ENCODE peak calls at places on chromosomes 1 and 21, in eight cellular contexts. C, D, I, X, N, V, Z and U are unnamed samples.

GRCh38 chr1:219340796-219341195 is 167.1 kb downstream of the LYPLAL1 start:
- DNase-seq in C (no peak), D (peak), I (no peak), X (no peak), N (no peak), V (no peak), Z (no peak), U (no peak)

GRCh38 chr1:244304156-244304555 is 147.6 kb downstream of the ADSS2 start:
- DNase-seq in C (no peak), D (no peak), I (no peak), X (peak), N (no peak), V (no peak), Z (no peak), U (peak)

GRCh38 chr1:23343246-23344110 is 606 bp downstream of the HNRNPR start:
- DNase-seq in C (peak), D (peak), I (no peak), X (peak), N (peak), V (no peak), Z (no peak), U (peak)

GRCh38 chr1:198465201-198466144 is 75.0 kb downstream of the ATP6V1G3 start:
- DNase-seq in C (peak), D (peak), I (no peak), X (no peak), N (no peak), V (peak), Z (peak), U (peak)

GRCh38 chr1:150273310-150273709 is 720 bp downstream of the C1orf54 start:
- DNase-seq in C (no peak), D (no peak), I (no peak), X (no peak), N (no peak), V (no peak), Z (no peak), U (no peak)

GRCh38 chr1:159880435-159880834 is 18.0 kb upstream of the VSIG8 start:
- DNase-seq in C (peak), D (no peak), I (no peak), X (no peak), N (no peak), V (no peak), Z (no peak), U (no peak)

GRCh38 chr1:51420867-51421627 is 90.7 kb upstream of the TTC39A start:
- DNase-seq in C (no peak), D (no peak), I (no peak), X (no peak), N (no peak), V (no peak), Z (no peak), U (no peak)

GRCh38 chr1:117735045-117735992 is 129.5 kb downstream of the TENT5C start:
- DNase-seq in C (peak), D (peak), I (no peak), X (peak), N (peak), V (no peak), Z (no peak), U (peak)

GRCh38 chr1:64471724-64472276 is 1.9 kb downstream of the CACHD1 start:
- DNase-seq in C (no peak), D (no peak), I (no peak), X (no peak), N (no peak), V (no peak), Z (no peak), U (peak)

GRCh38 chr1:226634156-226634588 is 85.6 kb downstream of the STUM start:
- DNase-seq in C (peak), D (peak), I (peak), X (peak), N (peak), V (peak), Z (no peak), U (peak)

DNA sequence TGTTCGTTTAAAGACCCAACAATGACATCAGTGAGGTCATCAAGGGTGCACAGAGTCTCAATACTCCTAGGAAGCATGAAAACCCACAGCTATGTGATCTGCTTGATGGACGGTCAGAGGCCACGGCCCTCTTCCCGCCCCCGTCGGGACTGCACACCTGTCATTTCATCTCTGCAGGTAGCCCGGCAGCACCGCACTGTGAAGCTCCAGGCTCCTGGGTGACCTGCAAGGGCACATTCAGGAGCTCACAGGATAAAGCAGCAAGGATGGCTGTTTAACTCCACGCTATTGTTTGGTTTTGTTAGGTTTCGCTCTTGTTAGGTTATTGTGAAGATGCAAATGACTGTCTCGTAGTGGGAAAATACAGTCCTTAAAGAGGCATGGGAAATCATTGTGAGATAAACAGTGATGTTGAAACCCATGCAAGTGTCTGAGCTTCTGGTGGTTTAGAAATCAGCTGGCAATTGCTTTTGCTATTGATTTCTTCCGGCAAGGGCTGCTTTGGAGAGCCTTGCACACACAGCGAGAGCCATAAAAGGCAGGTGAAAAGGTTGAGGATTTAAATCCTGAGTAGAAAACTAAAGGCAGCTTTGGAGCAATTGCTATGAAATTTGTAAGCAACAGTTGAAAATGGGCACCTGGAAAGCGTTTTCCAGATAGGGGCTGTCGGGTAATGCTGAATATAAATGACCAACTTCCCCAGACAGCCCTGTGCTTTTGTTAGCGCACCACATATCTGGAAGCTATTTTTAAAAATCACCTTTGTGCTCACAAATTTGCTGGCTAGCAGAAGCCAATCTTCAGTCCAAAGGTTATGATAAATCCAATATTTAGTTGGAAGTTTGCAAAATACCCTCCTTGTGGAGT is 124.6 kb upstream of the AJAP1 start:
- DNase-seq in C (no peak), D (no peak), I (no peak), X (no peak), N (no peak), V (no peak), Z (no peak), U (no peak)
- TF ChIP-seq CTCF in C (no peak), D (no peak), I (no peak), X (no peak), N (no peak), V (no peak), Z (no peak), U (no peak)

GRCh38 chr21:35987475-35987874 is 72.9 kb downstream of the SETD4 start:
- DNase-seq in C (no peak), D (no peak), I (no peak), X (no peak), N (no peak), V (no peak), Z (no peak), U (no peak)

GRCh38 chr21:35981514-35982070 is 78.7 kb downstream of the SETD4 start:
- DNase-seq in C (no peak), D (no peak), I (no peak), X (no peak), N (no peak), V (no peak), Z (no peak), U (no peak)

GRCh38 chr21:35988396-35989140 is 71.8 kb downstream of the SETD4 start:
- DNase-seq in C (no peak), D (no peak), I (no peak), X (no peak), N (no peak), V (no peak), Z (no peak), U (no peak)

GRCh38 chr21:35982717-35983116 is 77.6 kb downstream of the SETD4 start:
- DNase-seq in C (no peak), D (no peak), I (no peak), X (no peak), N (no peak), V (no peak), Z (no peak), U (no peak)

GRCh38 chr21:35984654-35985366 is 75.5 kb downstream of the SETD4 start:
- DNase-seq in C (no peak), D (no peak), I (no peak), X (peak), N (no peak), V (no peak), Z (no peak), U (no peak)
- TF ChIP-seq CTCF in C (no peak), D (no peak), I (peak), X (no peak), N (no peak), V (no peak), Z (no peak), U (no peak)

GRCh38 chr1:211741116-211741515 is 65.7 kb upstream of the NEK2 start:
- DNase-seq in C (peak), D (no peak), I (no peak), X (no peak), N (no peak), V (no peak), Z (no peak), U (peak)

GRCh38 chr1:211742272-211742671 is 66.9 kb upstream of the NEK2 start:
- DNase-seq in C (no peak), D (no peak), I (no peak), X (no peak), N (no peak), V (no peak), Z (no peak), U (no peak)

GRCh38 chr1:211741799-211742198 is 66.4 kb upstream of the NEK2 start:
- DNase-seq in C (no peak), D (no peak), I (no peak), X (no peak), N (no peak), V (no peak), Z (no peak), U (peak)

GRCh38 chr1:211739671-211740411 is 64.4 kb upstream of the NEK2 start:
- DNase-seq in C (no peak), D (no peak), I (no peak), X (no peak), N (peak), V (no peak), Z (no peak), U (no peak)

DNA sequence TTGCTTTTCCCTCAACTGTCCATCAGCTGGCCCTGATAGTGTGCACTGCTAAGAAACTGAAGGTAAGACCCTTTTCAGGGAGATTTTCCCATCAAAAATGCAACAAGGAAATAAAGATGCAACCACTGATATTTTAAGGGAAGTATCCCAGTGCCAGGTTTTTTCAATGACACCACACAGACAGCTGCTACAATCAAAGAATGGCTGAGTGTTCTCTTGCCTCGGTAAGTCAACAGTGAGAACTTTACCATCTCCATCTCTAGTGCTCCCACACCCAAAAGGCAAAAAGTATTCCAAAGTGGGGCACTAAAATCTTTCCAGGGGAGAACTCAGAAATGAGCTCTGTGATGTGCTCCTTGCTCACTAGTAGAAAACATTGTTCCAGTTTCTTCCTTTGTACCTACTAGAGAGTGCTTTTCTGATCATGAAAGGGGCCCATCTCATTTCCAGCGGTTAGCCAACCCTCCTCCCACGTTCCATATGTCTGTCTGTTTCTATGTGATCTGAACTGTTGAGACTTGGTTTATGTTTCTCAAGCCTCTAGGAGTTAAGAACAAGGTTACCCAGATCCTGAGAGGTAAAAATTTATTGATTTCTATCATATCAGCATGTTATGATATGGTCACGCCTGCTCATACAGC is 67.6 kb upstream of the NEK2 start:
- DNase-seq in C (no peak), D (no peak), I (no peak), X (no peak), N (no peak), V (no peak), Z (no peak), U (no peak)
- TF ChIP-seq CTCF in C (no peak), D (no peak), I (no peak), X (no peak), N (no peak), V (no peak), Z (no peak), U (no peak)

DNA sequence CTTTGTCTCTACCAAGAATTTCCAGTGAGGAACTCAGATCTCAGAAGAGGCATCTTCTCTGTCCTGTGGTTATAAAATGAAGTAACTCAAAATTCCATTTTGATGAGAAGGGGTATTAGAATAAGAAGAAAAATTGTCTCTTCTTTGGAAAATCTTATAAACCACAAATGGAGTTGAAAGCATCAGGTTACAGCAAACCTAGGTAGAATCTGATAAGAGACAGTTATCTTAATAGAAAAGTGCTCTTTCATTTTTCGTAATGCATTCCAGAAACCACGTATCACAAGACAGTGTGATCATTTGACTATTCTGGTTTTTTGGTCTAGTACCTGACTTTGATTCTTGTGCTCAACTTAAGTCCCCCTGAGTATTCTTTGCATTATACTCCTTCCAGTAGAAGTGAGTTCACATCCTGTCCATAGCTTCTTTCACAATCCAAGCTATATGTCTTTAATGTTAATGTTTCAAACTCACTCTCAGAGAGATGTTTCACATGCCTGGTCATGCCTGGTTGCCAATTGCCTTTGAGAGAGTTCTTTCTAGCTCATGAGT is 120.8 kb upstream of the PRDX6 start:
- DNase-seq in C (peak), D (no peak), I (no peak), X (no peak), N (no peak), V (no peak), Z (no peak), U (no peak)
- TF ChIP-seq CTCF in C (no peak), D (no peak), I (no peak), X (no peak), N (no peak), V (no peak), Z (no peak), U (no peak)